ENCODE peak calls at places on chromosome 6, in seven cellular contexts. One of them, this sample, is unnamed.
A peak's percentile ranks its signal among the peaks of the same experiment; 100 is the strongest.

GRCh38 chr6:45688180-45688579 is 310.4 kb upstream of the SUPT3H start:
- DNase-seq in NCI-H748 treated with DMSO at 0.1 percent for 48 hours: no peak
- DNase-seq in left ventricle myocardium superior: no peak
- DNase-seq in ELF-1: no peak
- DNase-seq in WTC11: no peak
- DNase-seq in stimulated activated CD4-positive, alpha-beta T cell treated with anti-CD3 and anti-CD28 coated beads, TNF-alpha, amount 100 ng/mL, for 4 hours: no peak
- DNase-seq in NCI-H1694 treated with DMSO at 0.1 percent for 48 hours: no peak
- DNase-seq in this sample: no peak

GRCh38 chr6:38974389-38975133 is 74.0 kb upstream of the GLP1R start:
- DNase-seq in NCI-H748 treated with DMSO at 0.1 percent for 48 hours: peak; percentile 5
- DNase-seq in left ventricle myocardium superior: no peak
- DNase-seq in ELF-1: peak; percentile 16
- DNase-seq in WTC11: no peak
- DNase-seq in stimulated activated CD4-positive, alpha-beta T cell treated with anti-CD3 and anti-CD28 coated beads, TNF-alpha, amount 100 ng/mL, for 4 hours: no peak
- DNase-seq in NCI-H1694 treated with DMSO at 0.1 percent for 48 hours: no peak
- DNase-seq in this sample: no peak

GRCh38 chr6:159906400-159906799 is 15.6 kb downstream of the MAS1 start:
- DNase-seq in NCI-H748 treated with DMSO at 0.1 percent for 48 hours: no peak
- DNase-seq in left ventricle myocardium superior: no peak
- DNase-seq in ELF-1: no peak
- DNase-seq in WTC11: no peak
- DNase-seq in stimulated activated CD4-positive, alpha-beta T cell treated with anti-CD3 and anti-CD28 coated beads, TNF-alpha, amount 100 ng/mL, for 4 hours: no peak
- DNase-seq in NCI-H1694 treated with DMSO at 0.1 percent for 48 hours: peak; percentile 69
- DNase-seq in this sample: no peak

GRCh38 chr6:34015576-34015975 is 130.3 kb downstream of the GRM4 start:
- DNase-seq in NCI-H748 treated with DMSO at 0.1 percent for 48 hours: no peak
- DNase-seq in left ventricle myocardium superior: no peak
- DNase-seq in ELF-1: peak; percentile 84
- DNase-seq in WTC11: peak; percentile 46
- DNase-seq in stimulated activated CD4-positive, alpha-beta T cell treated with anti-CD3 and anti-CD28 coated beads, TNF-alpha, amount 100 ng/mL, for 4 hours: no peak
- DNase-seq in NCI-H1694 treated with DMSO at 0.1 percent for 48 hours: no peak
- DNase-seq in this sample: no peak

GRCh38 chr6:10725716-10726115 is 2.8 kb downstream of the TMEM14C start:
- DNase-seq in NCI-H748 treated with DMSO at 0.1 percent for 48 hours: no peak
- DNase-seq in left ventricle myocardium superior: no peak
- DNase-seq in ELF-1: no peak
- DNase-seq in WTC11: no peak
- DNase-seq in stimulated activated CD4-positive, alpha-beta T cell treated with anti-CD3 and anti-CD28 coated beads, TNF-alpha, amount 100 ng/mL, for 4 hours: no peak
- DNase-seq in NCI-H1694 treated with DMSO at 0.1 percent for 48 hours: no peak
- DNase-seq in this sample: no peak

GRCh38 chr6:128186724-128187123 is 285.9 kb upstream of the THEMIS start:
- DNase-seq in NCI-H748 treated with DMSO at 0.1 percent for 48 hours: no peak
- DNase-seq in left ventricle myocardium superior: no peak
- DNase-seq in ELF-1: no peak
- DNase-seq in WTC11: no peak
- DNase-seq in stimulated activated CD4-positive, alpha-beta T cell treated with anti-CD3 and anti-CD28 coated beads, TNF-alpha, amount 100 ng/mL, for 4 hours: no peak
- DNase-seq in NCI-H1694 treated with DMSO at 0.1 percent for 48 hours: no peak
- DNase-seq in this sample: no peak

GRCh38 chr6:815348-815738 is 122.4 kb upstream of the EXOC2 start:
- DNase-seq in NCI-H748 treated with DMSO at 0.1 percent for 48 hours: no peak
- DNase-seq in left ventricle myocardium superior: no peak
- DNase-seq in ELF-1: no peak
- DNase-seq in WTC11: peak; percentile 31
- DNase-seq in stimulated activated CD4-positive, alpha-beta T cell treated with anti-CD3 and anti-CD28 coated beads, TNF-alpha, amount 100 ng/mL, for 4 hours: no peak
- DNase-seq in NCI-H1694 treated with DMSO at 0.1 percent for 48 hours: no peak
- DNase-seq in this sample: peak; percentile 10

GRCh38 chr6:119368917-119369316 is 19.4 kb upstream of the MAN1A1 start:
- DNase-seq in NCI-H748 treated with DMSO at 0.1 percent for 48 hours: no peak
- DNase-seq in left ventricle myocardium superior: no peak
- DNase-seq in ELF-1: no peak
- DNase-seq in WTC11: no peak
- DNase-seq in stimulated activated CD4-positive, alpha-beta T cell treated with anti-CD3 and anti-CD28 coated beads, TNF-alpha, amount 100 ng/mL, for 4 hours: no peak
- DNase-seq in NCI-H1694 treated with DMSO at 0.1 percent for 48 hours: no peak
- DNase-seq in this sample: no peak

This sample was measured in HT-29.